ENCODE peak calls at places on chromosomes 16 and 17, in five cellular contexts. Y, X, Q, W and R are unnamed samples.

GRCh38 chr17:60941028-60941427 is 263.4 kb downstream of the BCAS3 start:
- DNase-seq in Q (peak; percentile 88), Y (peak; percentile 54), W (peak; percentile 91), X (peak; percentile 90), R (no peak)

GRCh38 chr16:535446-536405 is 8.2 kb downstream of the CAPN15 start:
- DNase-seq in X (peak; percentile 79), Y (no peak), Q (no peak), W (peak; percentile 69), R (no peak)

GRCh38 chr17:66865151-66865550 is 30.2 kb downstream of the CACNG5 start:
- DNase-seq in Y (no peak), X (no peak), W (peak; percentile 37), Q (no peak), R (no peak)

GRCh38 chr17:32859857-32860525 is 16.9 kb downstream of the MYO1D start:
- DNase-seq in X (no peak), Y (peak; percentile 13), Q (no peak), W (no peak), R (no peak)

GRCh38 chr16:72612271-72612670 is 435.7 kb downstream of the ZFHX3 start:
- DNase-seq in W (peak; percentile 51), Y (peak; percentile 53), X (peak; percentile 15), Q (no peak), R (no peak)

GRCh38 chr17:12738624-12739023 is 50.7 kb upstream of the ARHGAP44 start:
- DNase-seq in X (no peak), Y (no peak), Q (no peak), W (no peak), R (no peak)

GRCh38 chr17:1039511-1040215 is 42.7 kb downstream of the TIMM22 start:
- DNase-seq in Q (no peak), X (no peak), Y (no peak), W (no peak), R (no peak)

GRCh38 chr16:73337897-73338296 is 290.0 kb upstream of the ZFHX3 start:
- DNase-seq in Q (no peak), X (no peak), Y (no peak), W (no peak), R (no peak)

GRCh38 chr17:8122391-8122922 is 1.4 kb downstream of the HES7 start:
- DNase-seq in Q (no peak), X (peak; percentile 51), W (peak; percentile 44), Y (peak; percentile 18), R (no peak)

GRCh38 chr16:30697264-30698138 is 1.5 kb upstream of the SRCAP start:
- DNase-seq in Q (no peak), X (no peak), Y (peak; percentile 97), W (no peak), R (no peak)

GRCh38 chr16:57516176-57516725 is 20.1 kb downstream of the CCDC102A start:
- DNase-seq in Q (no peak), W (no peak), X (no peak), Y (no peak), R (no peak)

GRCh38 chr17:12316021-12316420 is 295.3 kb downstream of the MAP2K4 start:
- DNase-seq in Q (peak; percentile 10), X (no peak), Y (no peak), W (peak; percentile 1), R (no peak)

GRCh38 chr17:44830359-44831269 is 527 bp upstream of the GJC1 start:
- DNase-seq in X (peak; percentile 32), Y (peak; percentile 53), Q (no peak), W (peak; percentile 41), R (no peak)

GRCh38 chr17:40440166-40440565 is 3.1 kb upstream of the IGFBP4 start:
- DNase-seq in W (no peak), Y (no peak), X (no peak), Q (no peak), R (no peak)

GRCh38 chr17:40433551-40434384 is 9.5 kb upstream of the IGFBP4 start:
- DNase-seq in Q (no peak), W (no peak), X (no peak), Y (no peak), R (no peak)

GRCh38 chr17:40432864-40433528 is 10.3 kb upstream of the IGFBP4 start:
- DNase-seq in Y (no peak), W (peak; percentile 42), X (peak; percentile 62), Q (no peak), R (no peak)

GRCh38 chr17:40437095-40437732 is 6.0 kb upstream of the IGFBP4 start:
- DNase-seq in Y (no peak), Q (no peak), W (no peak), X (no peak), R (no peak)

DNA sequence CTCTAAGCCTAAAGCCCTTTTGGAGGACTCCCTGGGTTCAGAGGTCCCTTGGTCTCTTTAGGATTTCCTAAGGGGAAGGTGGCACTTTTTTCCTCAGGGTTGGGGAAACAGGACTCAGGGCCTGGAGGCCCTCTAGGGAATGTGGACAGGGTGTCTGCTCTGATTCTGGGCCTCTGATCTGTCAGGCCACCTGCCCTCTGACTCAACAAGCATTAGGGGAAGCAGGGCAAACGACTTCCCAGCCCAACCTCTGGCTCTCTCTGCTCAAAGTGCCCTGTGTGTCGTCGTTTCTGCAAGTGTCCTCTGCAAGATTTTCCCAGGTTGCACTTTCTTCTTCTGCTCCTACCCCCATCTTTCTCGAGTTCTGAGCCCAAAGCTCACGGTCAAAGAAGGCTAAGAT is 6.6 kb upstream of the IGFBP4 start:
- DNase-seq in W (no peak), Q (no peak), X (no peak), Y (no peak), R (no peak)
- TF ChIP-seq CTCF in W (no peak), Q (no peak), X (no peak), Y (no peak), R (no peak)

GRCh38 chr16:89906141-89907025 is 12.3 kb upstream of the MC1R start:
- DNase-seq in Y (no peak), X (no peak), Q (no peak), W (no peak), R (no peak)
- TF ChIP-seq CTCF in Y (no peak), X (no peak), Q (no peak), W (no peak), R (no peak)

DNA sequence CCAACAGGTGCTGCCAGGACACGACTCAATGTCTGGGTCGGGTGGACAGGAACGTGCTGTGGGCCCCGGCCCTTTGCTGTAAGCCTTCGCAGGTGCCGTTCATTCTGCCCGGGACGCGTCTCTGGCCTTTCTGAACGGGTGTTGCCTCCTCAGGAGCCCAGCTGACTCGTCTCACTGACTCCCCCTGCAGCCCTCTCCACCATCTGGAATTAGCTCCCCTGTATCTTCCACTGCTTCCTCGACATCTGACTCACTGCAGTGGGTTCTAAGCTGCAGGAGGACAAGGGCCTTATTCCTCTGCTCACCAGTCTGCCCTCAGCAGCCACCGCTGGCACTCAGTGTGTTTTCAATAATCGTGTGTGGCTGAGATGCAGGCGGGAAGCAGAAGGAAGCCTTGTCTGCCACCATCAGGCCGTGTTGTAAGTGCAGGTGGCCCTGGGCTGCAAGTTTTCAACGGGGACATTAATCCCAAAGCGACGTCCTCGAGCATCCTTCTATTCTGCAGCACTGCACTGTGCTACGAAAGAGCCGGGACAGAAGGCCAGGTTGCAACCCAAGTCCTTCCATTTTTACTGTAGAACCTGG is 256.2 kb downstream of the FOXL1 start:
- DNase-seq in Y (peak; percentile 61), X (peak; percentile 81), W (peak; percentile 35), Q (peak; percentile 71), R (no peak)
- TF ChIP-seq CTCF in Y (no peak), X (peak; percentile 41), W (peak; percentile 38), Q (peak; percentile 54), R (no peak)

DNA sequence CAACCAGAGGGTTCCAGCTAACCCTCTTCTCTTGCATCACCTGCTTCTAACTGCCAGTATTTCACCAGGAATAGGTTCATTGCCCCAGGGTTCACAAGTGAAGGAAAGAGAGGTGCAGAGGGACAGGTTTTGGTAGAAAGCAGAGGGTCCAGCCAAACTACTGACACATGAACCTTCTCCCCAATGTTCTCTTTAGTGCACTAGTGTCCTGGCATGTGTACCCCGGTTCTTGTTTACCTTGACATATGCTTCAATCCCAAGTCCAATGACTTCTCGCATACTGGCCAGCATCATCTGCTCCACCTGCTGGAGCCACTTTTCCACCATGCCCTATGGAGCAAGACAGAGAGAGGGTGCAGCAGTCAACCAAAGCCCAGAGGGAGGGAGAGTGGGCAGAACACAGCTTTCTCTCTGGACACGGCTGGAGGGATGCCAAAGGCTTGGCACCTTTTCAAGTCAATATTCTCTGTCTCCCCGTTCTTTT is 90.6 kb downstream of the DNAH3 start:
- DNase-seq in Q (no peak), X (no peak), Y (no peak), W (no peak), R (no peak)
- TF ChIP-seq CTCF in Q (no peak), X (no peak), Y (no peak), W (no peak), R (no peak)

DNA sequence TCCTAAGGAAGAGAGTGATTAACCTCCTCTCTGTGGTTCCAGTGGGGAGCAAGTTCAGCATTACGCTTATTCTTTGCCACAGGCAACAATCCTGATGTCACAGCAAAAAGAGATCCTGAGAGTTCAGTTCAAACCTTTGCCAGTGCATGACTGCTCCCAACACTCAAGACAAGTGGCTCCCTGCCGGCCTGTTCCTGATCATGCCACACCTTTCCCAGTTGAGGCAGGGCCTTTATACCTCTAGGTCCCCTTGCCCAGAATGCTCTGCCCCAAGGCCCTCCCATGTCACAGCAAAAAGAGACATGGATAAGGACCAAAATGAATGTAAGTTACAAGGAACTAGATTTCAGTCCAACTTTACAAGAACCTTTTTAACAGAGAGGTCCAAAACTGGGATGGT is 31.0 kb upstream of the ARHGAP23 start:
- DNase-seq in Q (no peak), X (no peak), Y (no peak), W (no peak), R (no peak)
- TF ChIP-seq CTCF in Q (no peak), X (no peak), Y (no peak), W (no peak), R (no peak)

GRCh38 chr17:36600477-36600876 is 906 bp upstream of the MRM1 start:
- DNase-seq in Y (no peak), X (no peak), W (no peak), Q (no peak), R (no peak)

GRCh38 chr17:36602030-36602737 is 801 bp downstream of the MRM1 start:
- DNase-seq in Q (no peak), Y (peak; percentile 17), X (no peak), W (no peak), R (no peak)

GRCh38 chr17:36600936-36601302 is 464 bp upstream of the MRM1 start:
- DNase-seq in Q (no peak), W (no peak), Y (no peak), X (no peak), R (no peak)

GRCh38 chr17:36602924-36603384 is 1.6 kb downstream of the MRM1 start:
- DNase-seq in W (peak; percentile 61), Q (no peak), Y (peak; percentile 70), X (peak; percentile 74), R (peak; percentile 68)

DNA sequence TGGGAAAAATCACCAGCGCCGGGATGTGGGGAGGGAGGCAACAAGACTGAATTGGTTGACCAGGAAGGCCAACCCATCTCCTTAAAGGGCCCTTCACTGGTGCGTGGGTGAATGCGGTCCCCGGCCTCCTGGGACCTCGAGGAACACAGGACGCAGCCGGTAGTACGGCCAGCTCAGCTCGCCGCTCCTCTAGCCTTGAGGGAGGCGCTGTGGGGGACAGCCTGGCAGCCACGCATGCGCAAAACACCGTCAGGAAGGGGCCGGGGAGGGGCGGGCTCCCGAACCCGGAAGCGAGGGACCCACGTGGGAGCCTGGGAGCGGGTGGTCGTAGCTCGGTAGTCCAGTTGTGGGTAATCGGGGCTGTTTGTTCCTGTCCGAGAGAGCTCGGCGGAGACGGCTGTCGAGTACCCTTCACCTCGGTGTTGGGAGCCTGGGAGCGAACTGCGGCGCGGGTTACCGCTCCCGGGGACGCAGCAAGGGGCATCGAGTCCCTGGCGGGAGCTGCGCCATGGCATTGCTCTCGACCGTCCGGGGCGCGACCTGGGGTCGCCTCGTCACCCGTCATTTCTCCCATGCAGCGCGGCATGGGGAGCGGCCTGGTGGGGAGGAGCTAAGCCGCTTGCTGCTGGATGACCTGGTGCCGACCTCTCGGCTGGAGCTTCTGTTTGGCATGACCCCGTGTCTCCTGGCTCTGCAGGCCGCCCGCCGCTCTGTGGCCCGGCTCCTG is at the start of gene MRM1:
- DNase-seq in W (peak; percentile 87), Q (peak; percentile 46), Y (peak; percentile 94), X (peak; percentile 91), R (peak; percentile 73)
- TF ChIP-seq CTCF in W (peak; percentile 7), Q (peak; percentile 38), Y (peak; percentile 24), X (peak; percentile 25), R (no peak)